ENCODE peak calls at places on chromosomes 5 and 9, in ten cellular contexts. I is cardiac fibroblast; S is CD8-positive, alpha-beta T cell; U is fibroblast of the aortic adventitia; J is right atrium auricular region; H is transverse colon; G is pancreas; R is dorsolateral prefrontal cortex; D is kidney epithelial cell; C is ovary. T is an unnamed sample.

GRCh38 chr9:97874617-97875016 is 21.6 kb downstream of the FOXE1 start:
- DNase-seq in I (no peak), S (no peak), U (no peak), J (no peak), H (no peak), G (no peak), R (no peak), D (no peak), C (no peak), T (no peak)

GRCh38 chr9:124652203-124652992 is 118.7 kb downstream of the NR6A1 start:
- DNase-seq in I (peak; percentile 87), S (no peak), U (peak; percentile 96), J (no peak), H (no peak), G (peak; percentile 32), R (no peak), D (peak; percentile 81), C (no peak), T (no peak)

GRCh38 chr5:113382736-113383135 is 52.1 kb downstream of the TSSK1B start:
- DNase-seq in I (peak; percentile 51), S (no peak), U (no peak), J (no peak), H (no peak), G (no peak), R (no peak), D (no peak), C (no peak), T (no peak)

GRCh38 chr9:120435066-120435465 is 144.9 kb downstream of the CDK5RAP2 start:
- DNase-seq in I (peak; percentile 50), S (no peak), U (peak; percentile 82), J (no peak), H (no peak), G (no peak), R (no peak), D (no peak), C (no peak), T (no peak)

GRCh38 chr5:145587308-145588071 is 247.7 kb downstream of the PRELID2 start:
- DNase-seq in I (peak; percentile 95), S (no peak), U (peak; percentile 94), J (no peak), H (no peak), G (no peak), R (no peak), D (peak; percentile 86), C (no peak), T (no peak)

GRCh38 chr5:177382423-177383029 is 1.7 kb upstream of the SLC34A1 start:
- DNase-seq in I (peak; percentile 11), S (no peak), U (peak; percentile 48), J (no peak), H (no peak), G (peak; percentile 63), R (no peak), D (no peak), C (peak; percentile 72), T (no peak)

GRCh38 chr5:179793470-179794139 is at the start of gene LTC4S:
- DNase-seq in I (peak; percentile 33), S (peak; percentile 56), U (peak; percentile 80), J (peak; percentile 88), H (peak; percentile 65), G (peak; percentile 52), R (peak; percentile 58), D (no peak), C (peak; percentile 90), T (no peak)

GRCh38 chr9:121272401-121272948 is 4.5 kb downstream of the GSN start:
- DNase-seq in I (no peak), S (no peak), U (peak; percentile 12), J (no peak), H (no peak), G (no peak), R (no peak), D (no peak), C (no peak), T (no peak)

GRCh38 chr5:107365355-107366109 is 305.2 kb downstream of the EFNA5 start:
- DNase-seq in I (peak; percentile 88), S (no peak), U (no peak), J (no peak), H (no peak), G (no peak), R (no peak), D (peak; percentile 67), C (no peak), T (no peak)

GRCh38 chr5:170112876-170113516 is 7.3 kb downstream of the FOXI1 start:
- DNase-seq in I (no peak), S (no peak), U (no peak), J (peak; percentile 32), H (no peak), G (no peak), R (no peak), D (no peak), C (no peak), T (no peak)

GRCh38 chr5:35436441-35437057 is 181.1 kb upstream of the SPEF2 start:
- DNase-seq in I (peak; percentile 48), S (no peak), U (peak; percentile 42), J (no peak), H (no peak), G (peak; percentile 36), R (no peak), D (no peak), C (no peak), T (no peak)

GRCh38 chr5:18772475-18772874 is 1138.2 kb downstream of the TAF11L14 start:
- DNase-seq in I (no peak), S (no peak), U (no peak), J (no peak), H (no peak), G (peak; percentile 18), R (no peak), D (peak; percentile 29), C (no peak), T (no peak)

DNA sequence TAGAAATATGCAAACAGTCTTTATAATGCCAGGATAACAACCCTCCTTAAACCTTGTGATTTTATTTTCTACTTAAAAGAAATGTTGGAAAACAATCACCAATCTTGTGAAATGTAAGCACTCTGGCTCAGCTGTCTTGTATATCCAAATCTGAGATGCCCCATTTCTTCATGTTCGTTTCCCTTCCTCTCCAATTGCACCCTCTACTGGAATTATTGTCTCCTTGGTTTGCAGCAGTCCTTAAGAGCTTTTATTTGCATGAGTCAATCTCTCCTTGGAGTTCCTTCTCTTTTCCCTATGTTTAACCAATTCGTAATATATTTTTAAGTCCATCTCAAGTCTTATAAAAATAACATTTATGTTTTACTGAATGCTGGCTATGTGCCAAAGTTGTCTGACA is 362.0 kb upstream of the CDH10 start:
- DNase-seq in I (peak; percentile 0), S (no peak), U (peak; percentile 3), J (no peak), H (no peak), G (no peak), R (no peak), D (peak; percentile 5), C (no peak), T (no peak)
- TF ChIP-seq CTCF in I (no peak), S (no peak), U (no peak), J (no peak), H (no peak), G (no peak), R (no peak), D (peak; percentile 9), C (no peak), T (no peak)

GRCh38 chr9:111598730-111599091 is 736 bp downstream of the PTGR1 start:
- DNase-seq in I (peak; percentile 74), S (no peak), U (peak; percentile 60), J (peak; percentile 74), H (peak; percentile 55), G (peak; percentile 33), R (no peak), D (no peak), C (peak; percentile 47), T (no peak)
- H3K4me3 ChIP-seq in I (peak overlapping the region; percentile 54), S (peak overlapping the region; percentile 66), U (peak overlapping the region; percentile 73), J (peak overlapping the region; percentile 64), H (peak overlapping the region; percentile 78), G (peak overlapping the region; percentile 70), R (peak overlapping the region; percentile 75), D (peak overlapping the region; percentile 54), C (peak overlapping the region; percentile 93), T (peak overlapping the region; percentile 54)

GRCh38 chr9:108270041-108270440 is 585.7 kb downstream of the ACTL7B start:
- DNase-seq in I (no peak), S (no peak), U (peak; percentile 64), J (no peak), H (no peak), G (no peak), R (no peak), D (no peak), C (no peak), T (no peak)
- TF ChIP-seq CTCF in I (no peak), S (no peak), U (peak; percentile 37), J (no peak), H (no peak), G (no peak), R (no peak), D (no peak), C (no peak), T (no peak)

GRCh38 chr5:61162010-61162831 is at the start of gene SMIM15:
- DNase-seq in I (peak; percentile 86), S (peak; percentile 74), U (peak; percentile 84), J (peak; percentile 88), H (peak; percentile 93), G (peak; percentile 90), R (peak; percentile 84), D (peak; percentile 72), C (peak; percentile 91), T (peak; percentile 81)

GRCh38 chr5:61162832-61163567 is 732 bp upstream of the SMIM15 start:
- DNase-seq in I (peak; percentile 41), S (no peak), U (peak; percentile 46), J (no peak), H (peak; percentile 23), G (no peak), R (no peak), D (peak; percentile 9), C (no peak), T (no peak)

GRCh38 chr5:61160497-61160896 is 1.8 kb downstream of the SMIM15 start:
- DNase-seq in I (no peak), S (no peak), U (no peak), J (no peak), H (no peak), G (no peak), R (no peak), D (no peak), C (no peak), T (no peak)

GRCh38 chr5:61167382-61167781 is 5.1 kb upstream of the SMIM15 start:
- DNase-seq in I (peak; percentile 71), S (no peak), U (peak; percentile 70), J (no peak), H (peak; percentile 28), G (peak; percentile 35), R (no peak), D (peak; percentile 10), C (no peak), T (no peak)

GRCh38 chr5:61163905-61164304 is 1.6 kb upstream of the SMIM15 start:
- DNase-seq in I (no peak), S (no peak), U (no peak), J (no peak), H (no peak), G (no peak), R (no peak), D (no peak), C (no peak), T (no peak)
- H3K4me3 ChIP-seq in I (no peak overlapping the region), S (no peak overlapping the region), U (peak overlapping the region; percentile 86), J (no peak overlapping the region), H (no peak overlapping the region), G (no peak overlapping the region), R (peak overlapping the region; percentile 85), D (no peak overlapping the region), C (no peak overlapping the region), T (no peak overlapping the region)

GRCh38 chr5:24642022-24642421 is 2.8 kb downstream of the CDH10 start:
- DNase-seq in I (peak; percentile 35), S (no peak), U (no peak), J (no peak), H (no peak), G (no peak), R (no peak), D (no peak), C (no peak), T (no peak)
- TF ChIP-seq CTCF in I (peak; percentile 41), S (no peak), U (peak; percentile 27), J (peak; percentile 23), H (no peak), G (peak; percentile 18), R (peak; percentile 53), D (peak; percentile 61), C (no peak), T (no peak)

T was measured in GM12864.